ENCODE peak calls at places on chromosomes 6 and 20, in four cellular contexts. G is H1, W is mesendoderm, O is trophoblast cell. M is an unnamed sample. For H3K79me2, the result is how much of the 10 kb centered on the place peaks cover.

GRCh38 chr20:25252686-25253421 is 5.0 kb downstream of the PYGB start:
- DNase-seq in G (no peak), W (no peak), O (no peak), M (peak)

GRCh38 chr6:143514996-143515760 is 3.7 kb upstream of the FUCA2 start:
- DNase-seq in G (no peak), W (no peak), O (no peak), M (no peak)

GRCh38 chr6:24340998-24341934 is 16.6 kb downstream of the DCDC2 start:
- DNase-seq in G (no peak), W (no peak), O (no peak), M (no peak)

GRCh38 chr6:128491041-128491642 is 29.3 kb downstream of the PTPRK start:
- DNase-seq in G (no peak), W (peak), O (no peak), M (no peak)

GRCh38 chr6:16698163-16698533 is 63.1 kb downstream of the ATXN1 start:
- DNase-seq in G (no peak), W (no peak), O (no peak), M (no peak)

GRCh38 chr6:111417946-111418345 is 65.1 kb downstream of the REV3L start:
- DNase-seq in G (no peak), W (no peak), O (no peak), M (no peak)

GRCh38 chr6:107116328-107116892 is 1.1 kb upstream of the BEND3 start:
- DNase-seq in G (peak), W (peak), O (no peak), M (peak)

GRCh38 chr6:31620586-31621319 is at the start of gene PRRC2A:
- DNase-seq in G (peak), W (peak), O (peak), M (peak)

GRCh38 chr6:92688328-92688727 is 731.0 kb downstream of the EPHA7 start:
- DNase-seq in G (no peak), W (no peak), O (no peak), M (no peak)

GRCh38 chr6:111952326-111952725 is 79.1 kb upstream of the FYN start:
- DNase-seq in G (no peak), W (no peak), O (no peak), M (no peak)

GRCh38 chr6:166971271-166971670 is 14.9 kb upstream of the RNASET2 start:
- DNase-seq in G (no peak), W (no peak), O (no peak), M (no peak)

GRCh38 chr6:166996406-166996805 is 2.8 kb upstream of the CEP43 start:
- DNase-seq in G (no peak), W (no peak), O (peak), M (no peak)

GRCh38 chr6:45617441-45617840 is 239.7 kb upstream of the SUPT3H start:
- DNase-seq in G (no peak), W (peak), O (no peak), M (no peak)

GRCh38 chr6:155502393-155502792 is 46.8 kb upstream of the NOX3 start:
- DNase-seq in G (no peak), W (no peak), O (no peak), M (no peak)

GRCh38 chr6:155505560-155505959 is 49.9 kb upstream of the NOX3 start:
- DNase-seq in G (no peak), W (no peak), O (no peak), M (no peak)

GRCh38 chr6:155509743-155510475 is 54.3 kb upstream of the NOX3 start:
- DNase-seq in G (no peak), W (no peak), O (no peak), M (no peak)

GRCh38 chr6:155499574-155499973 is 43.9 kb upstream of the NOX3 start:
- DNase-seq in G (no peak), W (no peak), O (no peak), M (no peak)

DNA sequence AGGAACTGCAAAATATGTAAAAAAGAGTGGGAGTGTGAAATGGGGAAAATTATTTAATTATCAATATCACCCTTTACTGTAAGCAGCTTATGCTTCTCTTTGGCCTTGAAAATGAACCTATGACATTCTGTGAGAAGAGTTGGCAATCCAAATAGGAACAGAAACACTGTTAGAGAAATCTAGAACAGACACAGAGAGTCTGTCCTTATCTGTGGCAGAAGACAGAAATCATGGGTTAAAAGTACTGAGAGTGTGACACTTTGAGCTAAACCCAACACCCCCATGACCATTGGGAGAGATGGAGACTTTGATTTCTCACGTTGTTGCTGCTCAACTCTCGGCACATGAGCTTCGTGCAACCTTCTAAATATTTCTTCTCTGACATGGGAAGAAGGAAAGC is 49.2 kb upstream of the NOX3 start:
- DNase-seq in G (no peak), W (no peak), O (no peak), M (no peak)
- H3K18ac ChIP-seq in G (no peak), W (no peak), O (no peak), M (no peak)

GRCh38 chr6:19753822-19754221 is 83.3 kb upstream of the ID4 start:
- DNase-seq in G (no peak), W (no peak), O (no peak), M (no peak)

GRCh38 chr6:19757036-19757435 is 80.1 kb upstream of the ID4 start:
- DNase-seq in G (no peak), W (peak), O (no peak), M (no peak)

GRCh38 chr6:19754686-19755085 is 82.5 kb upstream of the ID4 start:
- DNase-seq in G (no peak), W (no peak), O (peak), M (no peak)

GRCh38 chr6:19761114-19761513 is 76.1 kb upstream of the ID4 start:
- DNase-seq in G (no peak), W (no peak), O (no peak), M (no peak)

GRCh38 chr6:19759117-19759880 is 77.9 kb upstream of the ID4 start:
- DNase-seq in G (no peak), W (no peak), O (peak), M (no peak)
- H3K27ac ChIP-seq in G (no peak), W (no peak), O (no peak), M (no peak)

GRCh38 chr20:53468583-53468982 is 125.1 kb downstream of the ZNF217 start:
- DNase-seq in G (no peak), W (no peak), O (no peak), M (no peak)
- H3K79me2 ChIP-seq in G (under half), W (under half), O (under half), M (under half)

DNA sequence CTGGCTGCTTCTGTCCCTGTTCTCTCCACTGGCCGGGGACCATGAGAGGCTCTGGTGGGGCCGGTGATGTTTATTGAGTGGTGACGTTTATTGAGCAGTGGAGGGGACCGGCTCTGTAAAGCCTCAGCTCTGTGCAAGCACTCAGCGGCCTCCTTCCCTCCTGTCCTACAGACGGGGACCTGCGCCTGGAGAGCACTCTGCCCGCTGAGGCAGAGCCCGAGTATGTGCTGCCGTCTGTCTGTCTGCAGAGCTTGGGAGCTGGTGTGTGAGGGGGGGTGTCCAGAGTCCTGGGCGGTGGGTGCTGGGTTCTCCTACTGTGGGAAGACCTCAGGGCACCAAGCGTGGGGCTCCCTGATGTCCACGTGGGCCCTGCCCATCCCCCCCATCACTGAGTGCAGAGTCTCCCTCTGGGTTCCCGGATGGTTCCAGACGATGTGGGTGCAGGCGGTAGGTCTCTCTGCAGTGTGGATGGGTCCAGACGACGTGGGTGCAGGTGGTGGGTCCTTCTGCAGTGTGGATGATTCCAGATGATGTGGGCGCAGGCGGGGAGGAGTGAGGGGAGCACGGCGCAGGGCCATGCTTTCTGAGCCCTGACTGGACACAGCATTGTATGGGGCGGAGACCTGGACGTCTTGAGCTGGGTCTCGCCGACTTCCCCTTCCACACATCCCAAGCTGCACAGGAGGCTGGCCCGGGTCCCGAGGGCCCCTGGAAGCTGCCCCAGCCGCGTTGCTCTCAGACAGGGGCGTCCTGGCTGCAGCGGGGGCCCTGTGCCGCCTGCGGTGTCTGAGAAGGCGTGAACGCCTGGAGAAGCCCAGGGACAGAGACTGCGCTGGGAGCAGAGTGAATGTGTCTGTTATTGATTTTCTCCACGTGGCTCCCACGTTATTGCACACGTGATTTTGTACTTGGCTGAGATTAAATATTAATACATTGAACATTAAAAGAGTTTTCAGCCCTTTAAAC is 14.9 kb upstream of the BHLHE23 start:
- DNase-seq in G (no peak), W (no peak), O (no peak), M (peak)
- H3K18ac ChIP-seq in G (no peak), W (no peak), O (no peak), M (no peak)

GRCh38 chr20:46572181-46572580 is 21.7 kb upstream of the OCSTAMP start:
- DNase-seq in G (no peak), W (no peak), O (no peak), M (no peak)

GRCh38 chr20:46572790-46573189 is 22.3 kb upstream of the OCSTAMP start:
- DNase-seq in G (no peak), W (no peak), O (no peak), M (no peak)

GRCh38 chr20:46573234-46573633 is 22.8 kb upstream of the OCSTAMP start:
- DNase-seq in G (no peak), W (no peak), O (no peak), M (no peak)

GRCh38 chr20:46569961-46570360 is 19.5 kb upstream of the OCSTAMP start:
- DNase-seq in G (no peak), W (no peak), O (no peak), M (no peak)

GRCh38 chr20:46571418-46571817 is 21.0 kb upstream of the OCSTAMP start:
- DNase-seq in G (no peak), W (no peak), O (no peak), M (no peak)
- H3K27ac ChIP-seq in G (no peak), W (no peak), O (no peak), M (no peak)

DNA sequence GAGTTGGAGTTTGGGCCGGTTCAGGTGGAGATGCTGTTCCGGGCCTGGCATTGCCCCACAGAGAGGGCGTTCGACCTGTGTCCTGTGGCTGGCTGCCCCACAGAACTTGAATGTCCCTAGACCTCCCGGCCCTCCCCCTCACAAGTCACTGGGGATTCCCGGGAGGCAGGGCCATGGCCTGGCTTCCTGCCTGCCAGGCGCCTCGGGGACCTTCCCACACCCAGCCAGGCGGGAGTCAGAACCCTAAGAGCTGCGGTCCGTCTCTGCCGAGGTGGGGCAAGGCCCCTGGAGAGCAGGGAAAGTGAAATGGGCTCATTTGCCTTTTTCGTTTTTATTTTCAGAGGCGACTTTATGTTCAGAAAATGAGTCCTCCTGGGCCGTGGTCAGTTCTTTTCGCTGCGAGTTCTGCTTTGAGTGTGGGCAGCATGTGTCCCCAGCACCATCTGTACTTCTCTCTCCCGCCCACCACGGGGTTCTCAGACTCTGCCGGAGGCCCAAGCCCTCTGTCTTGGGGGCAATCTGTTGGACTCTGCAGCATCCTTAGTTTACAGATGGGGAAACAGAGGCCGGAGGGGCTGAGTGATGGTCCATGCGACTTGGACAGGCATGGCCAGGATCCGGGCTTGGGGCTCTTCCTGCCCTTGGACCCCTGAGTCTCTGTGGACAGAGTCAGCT is 8.5 kb downstream of the RBM38 start:
- DNase-seq in G (no peak), W (no peak), O (no peak), M (no peak)
- H3K79me2 ChIP-seq in G (under half), W (under half), O (under half), M (under half)

DNA sequence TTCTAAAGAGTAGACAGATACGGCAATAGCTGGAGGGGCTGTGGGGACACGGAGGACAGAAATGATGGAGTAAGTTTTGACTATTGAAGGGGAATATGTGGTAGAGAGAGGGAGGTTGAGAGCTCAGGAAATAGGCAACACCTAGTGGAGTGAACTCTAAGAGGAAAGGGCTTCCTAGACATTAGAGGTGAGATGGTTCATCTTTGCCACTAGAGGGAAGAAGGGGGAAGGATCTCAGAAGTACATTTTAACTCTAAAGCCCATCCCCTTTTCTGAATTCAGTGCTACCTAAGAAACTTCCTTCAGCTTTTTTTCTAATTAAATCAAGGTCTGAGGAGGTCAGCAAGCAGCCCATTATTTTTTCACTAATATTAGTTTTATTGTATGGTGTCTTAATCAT is 689.4 kb upstream of the MAP3K7 start:
- DNase-seq in G (no peak), W (peak), O (no peak), M (no peak)
- H3K18ac ChIP-seq in G (no peak), W (no peak), O (no peak), M (no peak)

DNA sequence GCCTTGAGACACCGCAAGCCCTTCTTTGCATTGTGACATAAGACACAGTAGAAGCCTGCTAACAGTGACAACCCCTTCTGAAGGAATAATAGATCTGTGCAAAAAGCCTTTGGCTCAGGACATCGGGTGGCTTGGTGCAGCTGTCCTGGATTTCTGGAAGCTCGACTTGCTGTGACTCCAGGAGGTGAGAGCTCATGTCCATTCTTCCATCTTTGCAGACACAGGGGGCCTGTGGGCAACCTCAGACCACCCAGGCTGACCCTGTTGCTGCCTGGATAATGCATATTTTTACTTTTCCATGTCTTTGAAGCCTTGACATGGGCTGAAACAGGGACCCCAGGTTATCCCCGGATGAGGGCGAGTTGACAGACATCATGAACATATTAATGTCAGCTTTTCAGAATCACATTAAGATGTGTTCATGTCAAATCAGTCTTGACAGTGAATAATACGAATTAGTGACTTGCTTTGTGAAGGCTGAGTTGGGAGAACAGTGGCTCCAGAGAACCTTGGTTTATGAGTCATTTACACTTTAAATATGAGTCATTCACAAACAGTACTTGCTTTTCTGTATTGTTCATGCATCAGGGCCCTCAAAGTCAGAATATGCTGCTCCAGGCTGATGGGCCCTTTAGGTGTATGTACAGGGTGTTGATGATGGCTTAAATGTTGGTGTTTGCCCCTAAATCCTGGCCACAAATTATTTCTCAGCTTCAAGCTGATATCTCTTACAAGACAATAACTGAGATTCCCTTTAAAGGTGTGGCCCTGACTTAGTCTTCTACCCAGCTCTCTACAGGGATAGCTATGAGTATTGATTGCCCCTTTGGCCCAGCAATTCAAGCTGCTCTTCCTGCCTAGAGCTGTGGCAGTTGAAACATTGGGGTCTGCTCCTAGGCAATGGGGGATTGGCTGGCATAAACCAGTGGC is 66.7 kb upstream of the IYD start:
- DNase-seq in G (no peak), W (no peak), O (no peak), M (no peak)
- H3K27ac ChIP-seq in G (no peak), W (peak), O (no peak), M (no peak)

DNA sequence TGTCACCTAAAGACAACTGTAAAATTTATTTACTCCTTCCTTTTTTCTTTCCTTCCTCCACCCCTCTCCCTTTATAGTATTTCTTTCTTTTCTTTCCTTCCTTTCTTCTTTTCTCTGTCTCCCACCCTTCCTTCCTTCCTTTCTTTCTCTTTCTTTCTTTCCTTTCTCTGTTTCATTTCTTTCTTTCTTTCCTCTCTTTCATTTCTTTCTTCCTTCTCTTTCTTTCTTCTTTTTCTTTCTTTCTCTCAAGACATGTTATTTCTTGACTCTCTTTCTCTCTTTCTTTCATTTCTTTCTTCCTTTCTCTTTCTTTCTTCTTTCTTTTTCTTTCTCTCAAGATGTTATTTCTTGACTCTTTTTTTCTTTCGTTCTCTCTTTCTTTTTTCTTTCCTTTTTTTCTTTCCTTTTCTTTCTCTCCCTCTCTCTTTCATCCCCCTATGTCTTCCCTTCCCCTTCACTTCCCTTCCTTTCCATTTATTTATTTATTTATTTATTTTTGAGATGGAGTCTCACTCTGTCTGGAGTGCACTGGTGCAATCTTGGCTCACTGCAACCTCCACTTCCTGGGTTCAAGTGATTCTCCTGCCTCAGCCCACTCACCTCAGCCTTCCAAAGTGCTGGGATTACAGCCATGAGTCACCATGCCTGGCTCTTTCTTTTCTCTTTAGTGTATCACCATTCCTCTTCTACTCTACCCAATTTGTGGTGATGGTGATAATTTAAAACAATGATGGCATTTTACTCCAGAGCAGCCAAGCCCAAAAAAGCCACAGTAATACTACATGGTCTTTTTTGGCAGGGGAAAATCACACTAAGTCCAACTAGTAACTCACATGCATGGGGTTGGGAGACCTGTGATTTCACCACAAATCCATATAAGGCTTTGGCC is 188.2 kb downstream of the ADGRG6 start:
- DNase-seq in G (no peak), W (no peak), O (no peak), M (no peak)
- H3K79me2 ChIP-seq in G (under half), W (under half), O (under half), M (under half)